ENCODE peak calls at places on chromosomes 7 and 10, in four cellular contexts. U, N, G and K are unnamed samples.

GRCh38 chr7:54888067-54888735 is 129.2 kb upstream of the SEC61G start:
- DNase-seq in G (no peak), U (no peak), N (peak; percentile 32), K (no peak)

GRCh38 chr7:133481676-133482075 is 228.8 kb downstream of the EXOC4 start:
- DNase-seq in G (no peak), U (no peak), N (peak; percentile 71), K (no peak)

GRCh38 chr10:8086315-8086714 is 31.8 kb downstream of the GATA3 start:
- DNase-seq in U (no peak), G (no peak), N (no peak), K (no peak)

GRCh38 chr10:124093076-124093773 is at the start of gene CHST15:
- DNase-seq in G (no peak), U (no peak), N (peak; percentile 79), K (no peak)

GRCh38 chr10:70265032-70265689 is 18.6 kb downstream of the NPFFR1 start:
- DNase-seq in U (no peak), N (peak; percentile 19), G (no peak), K (no peak)

GRCh38 chr7:94513565-94513860 is 3.9 kb downstream of the CASD1 start:
- DNase-seq in N (no peak), G (no peak), U (no peak), K (no peak)

GRCh38 chr10:8180348-8180747 is 125.9 kb downstream of the GATA3 start:
- DNase-seq in G (no peak), U (no peak), N (no peak), K (no peak)

GRCh38 chr7:65471587-65471986 is 97.9 kb downstream of the ZNF92 start:
- DNase-seq in N (no peak), G (no peak), U (no peak), K (no peak)

GRCh38 chr7:12729112-12729511 is 41.7 kb downstream of the ARL4A start:
- DNase-seq in G (no peak), N (peak; percentile 70), U (no peak), K (no peak)

GRCh38 chr7:25656581-25657026 is 428.3 kb upstream of the NPVF start:
- DNase-seq in U (no peak), G (no peak), N (peak; percentile 4), K (peak; percentile 93)

GRCh38 chr10:77844713-77845454 is 81.7 kb downstream of the DLG5 start:
- DNase-seq in N (peak; percentile 50), G (no peak), U (no peak), K (no peak)

GRCh38 chr10:87589653-87590052 is 70.0 kb upstream of the PAPSS2 start:
- DNase-seq in G (no peak), U (no peak), N (peak; percentile 76), K (no peak)

GRCh38 chr7:83936056-83936703 is 258.4 kb downstream of the SEMA3A start:
- DNase-seq in U (no peak), N (peak; percentile 88), G (peak; percentile 23), K (peak; percentile 56)

GRCh38 chr10:99435986-99436633 is 5.7 kb upstream of the GOT1 start:
- DNase-seq in U (no peak), G (no peak), N (peak; percentile 70), K (peak; percentile 35)